ENCODE peak calls at places on chromosomes 13 and 19, in four cellular contexts. M is A549, D is GM12878, T is K562. L is an unnamed sample.

GRCh38 chr13:100694722-100695644 is 20.4 kb upstream of the TMTC4 start:
- DNase-seq in M (peak), D (no peak), T (peak), L (peak)

GRCh38 chr13:100138859-100139491 is 50.1 kb downstream of the PCCA start:
- DNase-seq in M (no peak), D (no peak), T (no peak), L (no peak)

GRCh38 chr13:28071424-28071823 is 29.0 kb downstream of the FLT3 start:
- DNase-seq in M (no peak), D (no peak), T (no peak), L (no peak)

GRCh38 chr13:40377783-40378182 is 288.7 kb downstream of the FOXO1 start:
- DNase-seq in M (no peak), D (no peak), T (no peak), L (no peak)

GRCh38 chr19:50723069-50723468 is at the start of gene CLEC11A:
- DNase-seq in M (no peak), D (no peak), T (no peak), L (no peak)

GRCh38 chr13:107203146-107203847 is 635.4 kb upstream of the ARGLU1 start:
- DNase-seq in M (peak), D (no peak), T (peak), L (peak)

GRCh38 chr19:12956446-12957388 is at the start of gene GADD45GIP1:
- DNase-seq in M (peak), D (peak), T (peak), L (peak)

GRCh38 chr19:49403404-49404187 is 15.5 kb downstream of the KASH5 start:
- DNase-seq in M (no peak), D (no peak), T (no peak), L (no peak)

GRCh38 chr19:33492951-33493350 is 28.6 kb downstream of the PEPD start:
- DNase-seq in M (no peak), D (no peak), T (no peak), L (no peak)

GRCh38 chr13:44373601-44374347 is at the start of gene SERP2:
- DNase-seq in M (no peak), D (no peak), T (no peak), L (no peak)

GRCh38 chr13:41216160-41216559 is 21.8 kb upstream of the KBTBD7 start:
- DNase-seq in M (no peak), D (no peak), T (no peak), L (peak)

GRCh38 chr19:46813570-46814358 is 25.4 kb upstream of the SLC1A5 start:
- DNase-seq in M (peak), D (no peak), T (peak), L (peak)
- TF ChIP-seq JUNB in M (no peak), D (no peak), T (no peak), L (no peak)

GRCh38 chr13:109196896-109197295 is 567.5 kb downstream of the MYO16 start:
- DNase-seq in M (no peak), D (no peak), T (peak), L (peak)
- TF ChIP-seq JUNB in M (no peak), D (no peak), T (no peak), L (no peak)

GRCh38 chr19:53088091-53088490 is 15.1 kb downstream of the ZNF160 start:
- DNase-seq in M (no peak), D (no peak), T (no peak), L (no peak)

GRCh38 chr19:53094749-53095575 is 8.3 kb downstream of the ZNF160 start:
- DNase-seq in M (no peak), D (no peak), T (peak), L (no peak)

GRCh38 chr19:53092723-53093122 is 10.5 kb downstream of the ZNF160 start:
- DNase-seq in M (no peak), D (no peak), T (no peak), L (no peak)

GRCh38 chr19:53091855-53092254 is 11.4 kb downstream of the ZNF160 start:
- DNase-seq in M (no peak), D (no peak), T (no peak), L (no peak)

GRCh38 chr19:53091413-53091812 is 11.8 kb downstream of the ZNF160 start:
- DNase-seq in M (no peak), D (no peak), T (peak), L (no peak)
- TF ChIP-seq JUNB in M (no peak), D (no peak), T (no peak), L (no peak)

GRCh38 chr13:114118086-114118762 is 14.2 kb downstream of the RASA3 start:
- DNase-seq in M (peak), D (no peak), T (no peak), L (peak)

GRCh38 chr13:114115796-114116195 is 16.6 kb downstream of the RASA3 start:
- DNase-seq in M (no peak), D (no peak), T (no peak), L (no peak)

GRCh38 chr13:114115191-114115671 is 17.2 kb downstream of the RASA3 start:
- DNase-seq in M (peak), D (no peak), T (peak), L (peak)

GRCh38 chr13:114118763-114119123 is 13.7 kb downstream of the RASA3 start:
- DNase-seq in M (no peak), D (no peak), T (no peak), L (no peak)

DNA sequence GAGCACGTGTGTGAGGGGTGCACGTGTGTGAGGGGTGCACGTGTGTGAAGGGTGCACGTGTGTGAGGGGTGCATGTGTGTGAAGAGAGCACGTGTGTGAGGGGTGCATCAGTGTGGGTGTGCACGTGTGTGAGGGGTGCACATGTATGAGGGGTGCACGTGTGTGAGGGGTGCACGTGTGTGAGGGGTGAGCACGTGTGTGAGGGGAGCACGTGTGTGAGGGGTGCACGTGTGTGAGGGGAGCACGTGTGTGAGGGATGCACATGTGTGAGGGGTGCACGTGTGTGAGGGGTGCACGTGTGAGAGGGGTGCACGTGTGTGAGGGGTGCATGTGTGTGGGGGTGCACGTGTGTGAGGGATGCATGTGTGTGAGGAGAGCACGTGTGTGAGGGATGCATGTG is 15.7 kb downstream of the RASA3 start:
- DNase-seq in M (no peak), D (no peak), T (no peak), L (no peak)
- TF ChIP-seq JUNB in M (no peak), D (no peak), T (no peak), L (no peak)

GRCh38 chr13:98687319-98687718 is 65.2 kb downstream of the SLC15A1 start:
- DNase-seq in M (no peak), D (no peak), T (no peak), L (no peak)
- TF ChIP-seq JUNB in M (no peak), D (no peak), T (no peak), L (no peak)

DNA sequence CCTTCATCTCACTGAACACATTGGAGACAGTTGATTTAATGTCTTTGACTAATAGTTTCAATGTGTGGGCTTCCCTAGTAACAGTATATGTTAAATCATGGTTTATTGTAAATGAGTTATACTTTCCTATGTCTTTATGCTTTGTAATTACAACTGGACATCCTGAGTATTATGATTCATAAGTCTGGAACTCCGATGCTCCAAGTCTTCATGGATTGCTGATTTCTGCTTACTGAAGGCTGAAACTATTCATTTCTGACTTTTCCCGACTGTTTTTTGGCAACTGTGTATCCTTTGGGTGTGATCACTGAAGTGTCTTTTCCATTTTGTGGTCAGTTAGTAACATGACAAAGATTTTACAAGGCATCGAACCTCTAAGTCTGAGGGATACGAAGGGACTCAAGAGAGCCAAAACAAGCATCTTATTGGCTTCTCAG is 20.0 kb upstream of the CD70 start:
- DNase-seq in M (peak), D (no peak), T (no peak), L (no peak)
- TF ChIP-seq JUNB in M (peak), D (no peak), T (no peak), L (no peak)

DNA sequence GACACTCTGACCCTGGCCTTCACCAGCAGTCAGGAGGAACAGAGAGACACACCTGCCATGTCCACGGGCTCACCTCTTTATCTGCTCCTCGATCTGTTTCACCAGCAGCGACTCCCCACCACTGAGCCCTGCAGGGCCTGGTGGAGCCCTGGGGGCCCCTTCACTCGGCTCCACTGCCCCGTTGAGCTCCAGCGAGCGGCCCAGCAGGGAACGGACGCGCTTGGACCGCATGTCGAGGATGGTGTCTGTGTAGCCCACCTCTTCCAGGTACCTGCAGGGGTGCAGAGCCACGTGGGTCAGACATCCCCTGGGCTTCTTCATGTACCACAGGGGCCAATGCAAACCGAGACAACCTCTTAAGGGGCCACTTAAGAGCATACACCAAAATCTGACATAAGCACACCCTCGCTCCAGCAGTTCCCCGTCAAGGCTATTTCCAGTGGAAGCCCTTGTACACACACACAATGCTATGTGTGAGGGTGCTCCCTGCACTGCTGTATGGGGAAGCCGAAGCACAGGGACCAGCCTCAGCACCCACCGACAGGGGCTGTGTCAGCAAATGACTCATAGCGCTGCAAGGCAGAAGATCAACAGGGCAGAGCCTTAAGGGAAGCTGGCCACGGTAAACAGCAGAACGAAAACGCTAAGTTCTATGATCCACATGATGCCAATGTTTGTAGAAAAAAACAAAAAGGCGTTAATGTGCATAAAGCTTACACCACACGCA is 12.7 kb upstream of the FKRP start:
- DNase-seq in M (no peak), D (no peak), T (no peak), L (no peak)
- TF ChIP-seq JUNB in M (no peak), D (no peak), T (no peak), L (no peak)

GRCh38 chr13:111050539-111050879 is 64.6 kb upstream of the ARHGEF7 start:
- DNase-seq in M (no peak), D (no peak), T (no peak), L (no peak)

GRCh38 chr13:111051041-111051440 is 64.1 kb upstream of the ARHGEF7 start:
- DNase-seq in M (no peak), D (no peak), T (no peak), L (no peak)

GRCh38 chr13:111051656-111052232 is 63.4 kb upstream of the ARHGEF7 start:
- DNase-seq in M (no peak), D (no peak), T (no peak), L (no peak)

GRCh38 chr13:111048387-111048786 is 66.7 kb upstream of the ARHGEF7 start:
- DNase-seq in M (no peak), D (no peak), T (no peak), L (no peak)

GRCh38 chr13:111049791-111050538 is 65.1 kb upstream of the ARHGEF7 start:
- DNase-seq in M (no peak), D (no peak), T (peak), L (no peak)
- TF ChIP-seq JUNB in M (no peak), D (no peak), T (no peak), L (no peak)

GRCh38 chr19:38692458-38693379 is 45.3 kb downstream of the ACTN4 start:
- DNase-seq in M (no peak), D (no peak), T (no peak), L (no peak)

GRCh38 chr19:38690832-38691231 is 43.4 kb downstream of the ACTN4 start:
- DNase-seq in M (no peak), D (no peak), T (no peak), L (no peak)

GRCh38 chr19:38693380-38694223 is 46.2 kb downstream of the ACTN4 start:
- DNase-seq in M (peak), D (no peak), T (no peak), L (peak)

GRCh38 chr19:38690146-38690545 is 42.7 kb downstream of the ACTN4 start:
- DNase-seq in M (no peak), D (no peak), T (no peak), L (no peak)

DNA sequence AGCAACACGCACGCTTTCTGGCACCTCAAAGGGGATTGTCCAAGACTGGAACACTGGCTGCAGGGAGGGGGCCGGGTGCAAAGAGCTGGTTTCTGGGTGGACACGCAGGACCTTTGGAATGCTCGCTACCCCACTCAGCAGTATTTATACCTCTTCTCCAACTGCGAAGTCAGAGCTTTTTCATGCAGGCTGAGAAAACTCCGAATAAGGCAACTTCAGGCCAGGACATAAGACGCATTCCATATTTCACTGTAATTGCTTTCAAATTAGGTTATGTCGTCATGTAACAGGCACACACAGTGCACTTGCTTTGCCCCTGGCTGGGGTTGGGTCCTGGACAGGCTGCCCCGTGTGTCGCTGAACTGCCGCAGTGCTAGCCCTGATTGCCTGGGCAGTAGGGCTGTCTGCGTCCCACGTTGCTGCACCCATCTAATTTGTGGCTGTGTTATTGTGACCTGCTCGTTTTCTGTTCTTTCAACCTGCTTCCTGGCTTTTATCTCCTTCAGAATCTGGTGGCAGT is 44.5 kb downstream of the ACTN4 start:
- DNase-seq in M (peak), D (no peak), T (no peak), L (no peak)
- TF ChIP-seq JUNB in M (no peak), D (no peak), T (no peak), L (no peak)

GRCh38 chr13:75762066-75762937 is 126.2 kb downstream of the LMO7 start:
- DNase-seq in M (peak), D (peak), T (no peak), L (peak)
- TF ChIP-seq JUNB in M (peak), D (peak), T (no peak), L (no peak)

L was measured in HepG2.